ENCODE peak calls at places on chromosomes 12 and 14, in five cellular contexts. B, L, O, W and X are unnamed samples.
A peak's percentile ranks its signal among the peaks of the same experiment; 100 is the strongest.

GRCh38 chr14:57921377-57921776 is 55.5 kb upstream of the SLC35F4 start:
- DNase-seq in L (no peak), O (no peak), W (no peak), B (no peak), X (no peak)

GRCh38 chr12:78494911-78495310 is 369.7 kb upstream of the SYT1 start:
- DNase-seq in W (no peak), O (peak; percentile 80), B (no peak), L (no peak), X (no peak)

GRCh38 chr12:100564090-100564489 is 9.4 kb upstream of the GAS2L3 start:
- DNase-seq in L (no peak), B (no peak), W (no peak), O (no peak), X (no peak)

GRCh38 chr12:2267624-2268477 is 215.1 kb downstream of the CACNA1C start:
- DNase-seq in O (no peak), B (no peak), L (no peak), W (peak; percentile 67), X (peak; percentile 15)

GRCh38 chr14:55297611-55298323 is 26.5 kb downstream of the FBXO34 start:
- DNase-seq in O (no peak), B (peak; percentile 45), L (no peak), W (no peak), X (no peak)

GRCh38 chr12:50033317-50033679 is 8.0 kb upstream of the RACGAP1 start:
- DNase-seq in O (no peak), W (no peak), L (no peak), B (no peak), X (no peak)

GRCh38 chr12:107668320-107668719 is 17.3 kb upstream of the PWP1 start:
- DNase-seq in W (no peak), O (no peak), L (no peak), B (no peak), X (no peak)

GRCh38 chr12:109804820-109805761 is 28.1 kb downstream of the TRPV4 start:
- DNase-seq in O (peak; percentile 60), L (no peak), W (peak; percentile 3), B (no peak), X (peak; percentile 85)

GRCh38 chr12:64461634-64462414 is 9.9 kb downstream of the TBK1 start:
- DNase-seq in O (peak; percentile 88), W (peak; percentile 99), L (peak; percentile 81), B (no peak), X (no peak)